ENCODE peak calls at places on chromosomes 2 and 18, in ten cellular contexts. W is NCI-H524; F is NCI-H345; D is cardiac muscle cell; X is activated gamma-delta T cell treated with Interleukin-2 at 50 U/mL for 16 hours; E is stimulated activated CD8-positive, alpha-beta memory T cell treated with anti-CD3 and anti-CD28 coated beads, Interleukin-15, amount 100 ng/mL, for 24 hours; U is HT-29; L is stimulated activated CD4-positive, alpha-beta T cell treated with anti-CD3 and anti-CD28 coated beads, Interleukin-4, amount 100 ng/mL, for 4 hours; M is ELF-1; I is iPS-NIHi11. O is an unnamed sample.

GRCh38 chr2:204583773-204584172 is 38.5 kb downstream of the PARD3B start:
- DNase-seq in W (no peak), F (no peak), D (no peak), X (no peak), E (no peak), U (no peak), L (no peak), M (no peak), I (no peak), O (no peak)

GRCh38 chr2:153509133-153509532 is 30.6 kb upstream of the RPRM start:
- DNase-seq in W (no peak), F (no peak), D (no peak), X (no peak), E (no peak), U (no peak), L (no peak), M (no peak), I (peak; percentile 28), O (no peak)

GRCh38 chr2:58620896-58621295 is 379.8 kb upstream of the FANCL start:
- DNase-seq in W (no peak), F (no peak), D (no peak), X (no peak), E (no peak), U (no peak), L (no peak), M (no peak), I (no peak), O (no peak)

GRCh38 chr2:151049746-151050145 is 211.9 kb downstream of the RBM43 start:
- DNase-seq in W (no peak), F (no peak), D (peak; percentile 61), X (no peak), E (no peak), U (peak; percentile 50), L (no peak), M (no peak), I (no peak), O (no peak)

GRCh38 chr18:23573948-23574431 is 12.3 kb downstream of the NPC1 start:
- DNase-seq in W (no peak), F (no peak), D (peak; percentile 65), X (peak; percentile 38), E (no peak), U (no peak), L (peak; percentile 40), M (no peak), I (peak; percentile 31), O (no peak)

GRCh38 chr2:158753561-158754302 is 41.4 kb upstream of the DAPL1 start:
- DNase-seq in W (peak; percentile 32), F (peak; percentile 55), D (peak; percentile 79), X (peak; percentile 13), E (no peak), U (peak; percentile 75), L (peak; percentile 9), M (peak; percentile 80), I (peak; percentile 82), O (peak; percentile 70)

GRCh38 chr2:128777091-128778045 is 458.7 kb upstream of the HS6ST1 start:
- DNase-seq in W (no peak), F (no peak), D (no peak), X (no peak), E (no peak), U (no peak), L (no peak), M (no peak), I (no peak), O (no peak)

GRCh38 chr2:112627060-112628040 is 18.4 kb upstream of the SLC20A1 start:
- DNase-seq in W (no peak), F (no peak), D (peak; percentile 98), X (no peak), E (no peak), U (no peak), L (no peak), M (no peak), I (no peak), O (no peak)

GRCh38 chr2:128409326-128410034 is 90.8 kb upstream of the HS6ST1 start:
- DNase-seq in W (no peak), F (no peak), D (no peak), X (no peak), E (no peak), U (no peak), L (no peak), M (no peak), I (no peak), O (no peak)

GRCh38 chr2:120737802-120738516 is 2.3 kb downstream of the GLI2 start:
- DNase-seq in W (no peak), F (peak; percentile 31), D (peak; percentile 45), X (no peak), E (no peak), U (peak; percentile 41), L (no peak), M (peak; percentile 76), I (no peak), O (no peak)

GRCh38 chr2:117931266-117931665 is 82.6 kb downstream of the CCDC93 start:
- DNase-seq in W (no peak), F (no peak), D (no peak), X (no peak), E (no peak), U (no peak), L (no peak), M (no peak), I (no peak), O (no peak)

GRCh38 chr18:22346342-22346967 is 71.3 kb downstream of the CTAGE1 start:
- DNase-seq in W (no peak), F (no peak), D (peak; percentile 84), X (peak; percentile 67), E (no peak), U (peak; percentile 72), L (no peak), M (no peak), I (no peak), O (no peak)